ENCODE peak calls at places on chromosomes 3 and 15, in seven cellular contexts. U is CD8-positive, alpha-beta T cell; P is fibroblast of the aortic adventitia; D is lung; A is IMR-90; F is HAP-1; J is naive thymus-derived CD4-positive, alpha-beta T cell. X is an unnamed sample.

GRCh38 chr3:55501905-55502304 is 14.8 kb upstream of the WNT5A start:
- DNase-seq in U (no peak), J (no peak), D (no peak), P (peak; percentile 57), A (peak; percentile 55), F (no peak), X (no peak)

GRCh38 chr3:133987933-133988484 is 41.7 kb downstream of the SLCO2A1 start:
- DNase-seq in P (no peak), D (no peak), J (no peak), U (no peak), A (no peak), F (no peak), X (no peak)

GRCh38 chr3:141109761-141110160 is 58.6 kb downstream of the SPSB4 start:
- DNase-seq in F (no peak), U (no peak), A (no peak), J (no peak), D (no peak), P (no peak), X (no peak)

GRCh38 chr15:78930577-78931388 is 14.1 kb downstream of the CTSH start:
- DNase-seq in U (no peak), F (no peak), P (peak; percentile 93), J (no peak), D (no peak), A (peak; percentile 92), X (no peak)

GRCh38 chr3:143849854-143850549 is 1.7 kb upstream of the SLC9A9 start:
- DNase-seq in D (no peak), J (no peak), A (peak; percentile 90), U (no peak), F (no peak), P (peak; percentile 95), X (no peak)

GRCh38 chr15:58043192-58043903 is 22.2 kb downstream of the ALDH1A2 start:
- DNase-seq in A (peak; percentile 39), J (no peak), D (no peak), F (peak; percentile 60), U (no peak), P (peak; percentile 60), X (no peak)

GRCh38 chr3:30657914-30658313 is 51.5 kb downstream of the TGFBR2 start:
- DNase-seq in U (no peak), P (peak; percentile 47), D (no peak), J (peak; percentile 77), F (no peak), A (peak; percentile 23), X (no peak)

GRCh38 chr3:45553469-45553974 is 41.0 kb upstream of the LIMD1 start:
- DNase-seq in A (peak; percentile 83), D (no peak), U (no peak), P (peak; percentile 89), F (no peak), J (no peak), X (no peak)

GRCh38 chr3:177351757-177352158 is 154.5 kb upstream of the TBL1XR1 start:
- DNase-seq in U (no peak), P (no peak), A (no peak), F (no peak), J (no peak), D (no peak), X (no peak)

GRCh38 chr15:31585231-31585630 is 258.6 kb downstream of the KLF13 start:
- DNase-seq in A (no peak), D (no peak), J (no peak), U (no peak), F (no peak), P (no peak), X (no peak)

GRCh38 chr15:101501703-101502373 is 12.3 kb upstream of the PCSK6 start:
- DNase-seq in A (no peak), P (no peak), U (peak; percentile 12), F (peak; percentile 16), J (peak; percentile 10), D (peak; percentile 29), X (peak; percentile 30)

GRCh38 chr3:38117163-38117716 is 19.7 kb downstream of the ACAA1 start:
- DNase-seq in F (no peak), A (no peak), D (peak; percentile 59), P (no peak), U (no peak), J (no peak), X (no peak)

GRCh38 chr15:28103402-28103801 is 4.3 kb upstream of the OCA2 start:
- DNase-seq in U (no peak), D (no peak), A (no peak), F (no peak), J (no peak), P (no peak), X (no peak)

GRCh38 chr3:42819351-42819965 is 10.2 kb downstream of the ACKR2 start:
- DNase-seq in J (no peak), P (no peak), F (no peak), D (no peak), A (no peak), U (no peak), X (no peak)

GRCh38 chr3:186133980-186134379 is 25.1 kb upstream of the ETV5 start:
- DNase-seq in A (no peak), J (no peak), U (no peak), P (no peak), F (no peak), D (no peak), X (no peak)

GRCh38 chr3:98901032-98901464 is 447 bp downstream of the DCBLD2 start:
- DNase-seq in A (peak; percentile 47), D (peak; percentile 53), U (no peak), J (no peak), P (peak; percentile 41), F (peak; percentile 36), X (peak; percentile 69)

GRCh38 chr3:52682016-52682415 is 3.7 kb downstream of the PBRM1 start:
- DNase-seq in P (peak; percentile 76), D (peak; percentile 39), F (peak; percentile 50), A (peak; percentile 85), J (no peak), U (no peak), X (no peak)

GRCh38 chr3:58973796-58974195 is 76.0 kb downstream of the CFAP20DC start:
- DNase-seq in J (no peak), P (no peak), U (no peak), A (peak; percentile 79), F (no peak), D (no peak), X (no peak)

GRCh38 chr3:196208942-196209695 is 2.1 kb downstream of the ZDHHC19 start:
- DNase-seq in J (no peak), U (no peak), A (no peak), P (no peak), D (no peak), F (no peak), X (no peak)

GRCh38 chr3:196207833-196208607 is 3.2 kb downstream of the ZDHHC19 start:
- DNase-seq in D (peak; percentile 72), U (peak; percentile 34), A (no peak), F (peak; percentile 33), P (no peak), J (peak; percentile 34), X (peak; percentile 37)

GRCh38 chr3:196203833-196204232 is 7.4 kb downstream of the ZDHHC19 start:
- DNase-seq in J (no peak), D (no peak), P (no peak), U (no peak), A (no peak), F (no peak), X (no peak)

GRCh38 chr3:196210673-196211556 is at the start of gene ZDHHC19:
- DNase-seq in J (no peak), A (no peak), P (no peak), D (no peak), F (no peak), U (no peak), X (no peak)

DNA sequence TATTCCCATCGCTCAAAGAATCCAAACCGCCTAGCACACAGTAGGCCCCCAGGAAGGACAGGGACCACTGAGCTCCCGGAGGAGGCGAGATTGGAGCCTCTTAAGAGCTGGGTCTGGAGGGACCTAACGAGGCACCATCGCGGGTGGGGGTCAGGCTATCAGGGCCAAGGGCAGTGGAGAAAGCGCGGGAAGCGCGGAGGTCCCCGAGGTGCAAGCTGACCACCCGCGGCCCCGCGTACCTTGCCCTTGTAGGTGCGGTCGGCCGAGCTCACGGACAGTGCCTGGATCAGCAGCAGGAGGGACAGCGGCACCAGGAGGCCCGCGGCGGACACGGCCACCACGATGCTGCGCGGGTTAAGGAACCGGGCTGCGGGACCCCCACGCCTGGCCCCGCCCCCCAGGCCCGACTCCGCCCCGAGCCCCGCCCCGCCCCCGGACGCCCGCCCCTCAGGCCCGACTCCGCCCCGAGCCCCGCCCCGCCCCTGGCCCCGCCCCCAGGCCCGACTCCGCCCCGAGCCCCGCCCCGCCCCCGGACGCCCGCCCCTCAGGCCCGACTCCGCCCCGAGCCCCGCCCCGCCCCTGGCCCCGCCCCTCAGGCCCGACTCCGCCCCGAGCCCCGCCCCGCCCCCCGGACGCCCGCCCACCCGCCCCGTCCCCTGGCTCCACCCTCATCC is 3.9 kb downstream of the ZDHHC19 start:
- DNase-seq in P (no peak), A (no peak), J (no peak), F (no peak), U (no peak), D (no peak), X (no peak)
- H3K4me3 ChIP-seq in P (peak overlapping the region; percentile 47), A (peak overlapping the region; percentile 55), J (peak overlapping the region; percentile 24), F (peak overlapping the region; percentile 19), U (peak overlapping the region; percentile 28), D (no peak overlapping the region), X (peak overlapping the region; percentile 6)

DNA sequence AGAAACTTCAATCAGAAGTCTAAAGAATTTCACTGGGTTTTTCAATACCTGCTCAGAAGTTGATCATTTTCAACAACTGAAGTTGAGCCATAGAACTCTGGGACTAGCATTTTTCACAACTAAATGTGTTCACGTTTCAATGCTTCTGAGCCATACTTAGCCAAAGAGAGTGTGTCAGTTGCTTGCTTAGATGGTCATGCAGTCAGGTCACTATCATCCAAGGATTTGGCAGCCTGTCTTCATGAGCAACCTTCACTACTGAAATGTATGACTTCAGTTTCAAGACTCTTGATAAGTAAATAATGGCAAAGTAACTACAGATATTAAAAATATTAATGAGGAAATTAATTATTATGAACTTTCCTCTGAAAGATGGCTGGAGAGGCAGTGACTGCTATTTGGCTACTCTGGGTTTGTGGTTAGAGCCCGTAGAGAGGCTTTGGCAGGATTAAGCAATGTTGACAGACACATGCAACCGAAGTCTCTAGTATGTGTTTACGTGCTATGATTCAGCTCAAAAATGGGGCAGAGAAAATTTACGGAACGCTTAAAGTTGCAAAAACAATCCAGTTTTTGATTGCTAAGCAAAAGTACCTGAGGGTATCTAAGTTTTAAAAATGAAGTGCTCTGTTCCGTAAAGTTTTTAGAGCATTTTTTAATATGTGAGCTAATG is 133.8 kb downstream of the GMNC start:
- DNase-seq in P (no peak), A (no peak), D (no peak), J (no peak), F (no peak), U (no peak), X (no peak)
- H3K4me3 ChIP-seq in P (no peak overlapping the region), A (no peak overlapping the region), D (no peak overlapping the region), J (no peak overlapping the region), F (no peak overlapping the region), U (no peak overlapping the region), X (no peak overlapping the region)

GRCh38 chr3:61560452-61561373 is 658 bp upstream of the PTPRG start:
- DNase-seq in D (peak; percentile 83), U (no peak), J (no peak), P (peak; percentile 87), F (peak; percentile 71), A (peak; percentile 73), X (peak; percentile 88)
- H3K4me3 ChIP-seq in D (peak overlapping the region; percentile 66), U (no peak overlapping the region), J (no peak overlapping the region), P (peak overlapping the region; percentile 88), F (peak overlapping the region; percentile 85), A (peak overlapping the region; percentile 99), X (peak overlapping the region; percentile 73)

DNA sequence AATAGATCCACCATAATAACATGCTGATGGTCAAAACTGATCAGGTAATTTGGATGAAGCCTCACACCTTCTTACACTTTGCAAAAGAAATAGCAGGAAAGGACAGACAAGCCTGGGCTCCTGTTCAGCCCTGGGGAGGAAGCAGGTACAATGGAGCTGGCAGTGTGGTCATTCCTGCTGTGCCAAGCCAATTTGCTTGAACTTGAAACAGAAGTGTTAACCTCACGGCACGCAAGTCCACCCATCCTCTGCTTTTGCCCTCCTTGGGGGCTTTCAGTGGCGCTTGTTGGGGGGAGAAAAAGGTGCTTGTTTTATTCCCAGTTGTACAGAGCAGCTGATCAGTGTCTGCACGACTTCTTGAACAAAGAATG is 36.8 kb upstream of the RFTN1 start:
- DNase-seq in P (no peak), A (no peak), U (no peak), J (no peak), D (no peak), F (no peak), X (no peak)
- H3K4me3 ChIP-seq in P (peak overlapping the region; percentile 25), A (no peak overlapping the region), U (no peak overlapping the region), J (no peak overlapping the region), D (no peak overlapping the region), F (no peak overlapping the region), X (no peak overlapping the region)